ENCODE peak calls at places on chromosome 1, in four cellular contexts. P is esophagus squamous epithelium, N is A549, I is sigmoid colon. Z is an unnamed sample.

GRCh38 chr1:27536767-27537166 is 46.8 kb upstream of the WASF2 start:
- DNase-seq in N (no peak), P (no peak), I (peak; percentile 91), Z (peak; percentile 27)

GRCh38 chr1:30964706-30965105 is 56.1 kb upstream of the SDC3 start:
- DNase-seq in I (no peak), N (no peak), P (no peak), Z (no peak)

GRCh38 chr1:171506525-171507304 is 21.4 kb downstream of the PRRC2C start:
- DNase-seq in N (no peak), P (no peak), I (no peak), Z (no peak)

GRCh38 chr1:173868266-173869107 is at the start of gene ZBTB37:
- DNase-seq in I (peak; percentile 91), N (peak; percentile 65), P (peak; percentile 78), Z (peak; percentile 97)

GRCh38 chr1:235642021-235642942 is 7.3 kb downstream of the GNG4 start:
- DNase-seq in N (no peak), I (no peak), P (no peak), Z (no peak)

GRCh38 chr1:76268341-76268740 is 193.8 kb downstream of the ST6GALNAC3 start:
- DNase-seq in I (no peak), P (no peak), N (no peak), Z (no peak)

GRCh38 chr1:87463917-87464565 is 135.4 kb downstream of the LMO4 start:
- DNase-seq in P (no peak), N (no peak), I (no peak), Z (peak; percentile 28)

GRCh38 chr1:100440075-100440809 is 87.9 kb downstream of the CDC14A start:
- DNase-seq in I (no peak), P (no peak), N (no peak), Z (peak; percentile 63)

GRCh38 chr1:235739631-235740030 is 90.0 kb upstream of the GNG4 start:
- DNase-seq in P (no peak), N (no peak), I (no peak), Z (no peak)

GRCh38 chr1:2290595-2291510 is 62.7 kb downstream of the SKI start:
- DNase-seq in P (peak; percentile 47), I (peak; percentile 93), N (no peak), Z (peak; percentile 82)

GRCh38 chr1:41482001-41482765 is 2.3 kb downstream of the EDN2 start:
- DNase-seq in P (no peak), I (peak; percentile 95), N (no peak), Z (peak; percentile 90)

GRCh38 chr1:17121881-17122280 is 2.6 kb upstream of the PADI2 start:
- DNase-seq in I (no peak), N (no peak), P (no peak), Z (no peak)

GRCh38 chr1:180311011-180311730 is 81.1 kb downstream of the LHX4 start:
- DNase-seq in N (no peak), P (no peak), I (no peak), Z (no peak)

GRCh38 chr1:57265105-57265504 is 158.8 kb downstream of the DAB1 start:
- DNase-seq in N (no peak), I (no peak), P (no peak), Z (no peak)

GRCh38 chr1:178625695-178626094 is 99.3 kb upstream of the RALGPS2 start:
- DNase-seq in I (no peak), N (no peak), P (no peak), Z (no peak)

GRCh38 chr1:66495490-66495889 is 38.5 kb upstream of the SGIP1 start:
- DNase-seq in I (no peak), P (no peak), N (no peak), Z (no peak)

GRCh38 chr1:2342384-2343022 is 48.9 kb downstream of the MORN1 start:
- DNase-seq in N (no peak), I (no peak), P (no peak), Z (no peak)

GRCh38 chr1:88075813-88076212 is 608.3 kb upstream of the PKN2 start:
- DNase-seq in I (no peak), P (no peak), N (no peak), Z (no peak)

GRCh38 chr1:198880818-198881597 is 242.2 kb downstream of the PTPRC start:
- DNase-seq in N (peak; percentile 9), P (no peak), I (no peak), Z (no peak)

GRCh38 chr1:60421965-60422364 is 348.4 kb upstream of the C1orf87 start:
- DNase-seq in N (no peak), P (no peak), I (no peak), Z (no peak)

GRCh38 chr1:176949033-176949662 is 215.4 kb downstream of the ASTN1 start:
- DNase-seq in N (peak; percentile 61), P (no peak), I (no peak), Z (peak; percentile 8)

GRCh38 chr1:2537785-2538115 is 7.7 kb upstream of the HES5 start:
- DNase-seq in P (no peak), N (no peak), I (no peak), Z (no peak)

GRCh38 chr1:40032240-40032891 is 8.2 kb upstream of the CAP1 start:
- DNase-seq in P (no peak), N (peak; percentile 40), I (no peak), Z (peak; percentile 72)

GRCh38 chr1:30111431-30111830 is 612.0 kb downstream of the MATN1 start:
- DNase-seq in N (peak; percentile 28), P (no peak), I (no peak), Z (peak; percentile 51)

GRCh38 chr1:114691061-114691460 is 4.3 kb downstream of the AMPD1 start:
- DNase-seq in I (no peak), N (no peak), P (no peak), Z (no peak)

GRCh38 chr1:33949570-33949969 is 85.7 kb downstream of the HMGB4 start:
- DNase-seq in P (no peak), I (no peak), N (no peak), Z (no peak)

GRCh38 chr1:154474802-154475201 is 27.2 kb upstream of the TDRD10 start:
- DNase-seq in P (no peak), I (peak; percentile 81), N (no peak), Z (peak; percentile 90)

GRCh38 chr1:169550294-169550693 is 36.0 kb downstream of the F5 start:
- DNase-seq in I (no peak), N (peak; percentile 34), P (no peak), Z (no peak)

GRCh38 chr1:48019714-48020315 is 22.6 kb upstream of the TRABD2B start:
- DNase-seq in N (no peak), I (peak; percentile 79), P (no peak), Z (no peak)

GRCh38 chr1:42319871-42320484 is 15.1 kb downstream of the FOXJ3 start:
- DNase-seq in N (no peak), I (no peak), P (no peak), Z (peak; percentile 58)

GRCh38 chr1:25661043-25661807 is 44.6 kb downstream of the MAN1C1 start:
- DNase-seq in P (no peak), I (no peak), N (no peak), Z (no peak)

GRCh38 chr1:214018605-214019268 is 31.0 kb downstream of the PROX1 start:
- DNase-seq in N (no peak), I (no peak), P (no peak), Z (no peak)

GRCh38 chr1:160675641-160676410 is 29.0 kb upstream of the SLAMF1 start:
- DNase-seq in P (no peak), N (peak; percentile 45), I (peak; percentile 75), Z (peak; percentile 81)

GRCh38 chr1:121519042-121519755 is 334.4 kb downstream of the SRGAP2C start:
- DNase-seq in I (peak; percentile 68), N (peak; percentile 40), P (no peak), Z (peak; percentile 58)

GRCh38 chr1:217133958-217134856 is 411.0 kb upstream of the ESRRG start:
- DNase-seq in P (no peak), I (no peak), N (no peak), Z (no peak)

GRCh38 chr1:152777510-152778137 is 2.7 kb downstream of the LCE1F start:
- DNase-seq in P (no peak), I (no peak), N (no peak), Z (no peak)

DNA sequence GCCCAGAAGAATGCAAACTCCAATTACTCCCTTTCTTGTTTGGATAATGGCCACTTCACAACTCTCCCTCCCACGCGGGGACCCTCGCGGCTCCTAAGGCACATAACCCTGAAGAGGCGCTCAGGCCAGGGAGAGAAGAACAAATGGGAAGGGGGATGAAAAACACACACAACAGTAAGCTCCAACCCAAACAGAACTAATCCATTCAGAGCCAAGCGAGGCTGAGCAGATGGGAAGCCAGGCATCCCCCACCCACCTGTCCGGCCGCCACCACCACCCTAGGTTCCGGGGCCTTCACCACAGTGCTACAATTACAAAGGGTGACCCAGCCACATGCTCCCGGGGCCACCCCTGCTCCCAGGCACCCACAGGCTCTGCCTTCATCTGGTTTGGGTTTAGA is 101.5 kb downstream of the MRPL37 start:
- DNase-seq in N (no peak), I (no peak), P (no peak), Z (no peak)
- H3K27ac ChIP-seq in N (no peak overlapping the region), I (no peak overlapping the region), P (no peak overlapping the region), Z (no peak overlapping the region)

DNA sequence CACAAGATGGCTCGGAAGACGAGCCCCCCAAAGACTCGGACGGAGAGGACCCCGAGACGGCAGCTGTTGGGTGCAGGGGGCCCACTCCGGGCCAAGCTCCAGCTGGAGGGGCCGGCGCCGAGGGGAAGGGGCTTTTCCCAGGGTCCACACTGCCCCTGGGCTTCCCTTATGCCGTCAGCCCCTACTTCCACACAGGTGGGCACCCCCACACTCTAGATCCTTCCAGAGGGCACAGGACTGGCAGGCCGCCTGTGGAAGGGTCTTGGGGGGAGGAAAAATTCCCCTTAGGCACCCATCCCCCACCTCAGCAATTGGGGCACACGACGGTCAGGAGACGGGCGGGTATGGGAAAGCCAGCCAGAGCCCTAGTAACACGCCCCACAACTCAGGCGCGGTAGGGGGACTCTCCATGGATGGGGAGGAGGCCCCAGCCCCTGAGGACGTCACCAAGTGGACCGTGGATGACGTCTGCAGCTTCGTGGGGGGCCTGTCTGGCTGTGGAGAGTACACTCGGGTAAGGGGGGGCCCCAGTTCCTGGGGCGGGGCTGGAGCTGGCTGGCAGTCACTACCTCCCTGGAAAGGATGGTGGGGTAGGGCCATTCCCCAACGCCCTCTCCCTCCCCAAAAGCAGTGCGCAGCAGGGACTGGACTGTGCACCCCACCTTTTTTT is 16.1 kb downstream of the NOC2L start:
- DNase-seq in N (peak; percentile 58), P (no peak), I (peak; percentile 86), Z (peak; percentile 46)
- H3K27ac ChIP-seq in N (peak overlapping the region; percentile 100), P (peak overlapping the region; percentile 49), I (peak overlapping the region; percentile 56), Z (peak overlapping the region; percentile 72)

GRCh38 chr1:226373376-226373775 is 34.5 kb downstream of the PARP1 start:
- DNase-seq in N (no peak), I (no peak), P (no peak), Z (no peak)
- H3K27ac ChIP-seq in N (no peak overlapping the region), I (no peak overlapping the region), P (no peak overlapping the region), Z (no peak overlapping the region)

GRCh38 chr1:4149281-4149680 is 249.2 kb upstream of the C1orf174 start:
- DNase-seq in N (no peak), P (no peak), I (peak; percentile 42), Z (no peak)
- H3K27ac ChIP-seq in N (no peak overlapping the region), P (no peak overlapping the region), I (no peak overlapping the region), Z (no peak overlapping the region)

GRCh38 chr1:24535021-24535424 is 20.9 kb upstream of the NCMAP start:
- DNase-seq in N (no peak), I (no peak), P (no peak), Z (peak; percentile 54)
- H3K27ac ChIP-seq in N (peak overlapping the region; percentile 21), I (no peak overlapping the region), P (peak overlapping the region; percentile 66), Z (peak overlapping the region; percentile 61)

DNA sequence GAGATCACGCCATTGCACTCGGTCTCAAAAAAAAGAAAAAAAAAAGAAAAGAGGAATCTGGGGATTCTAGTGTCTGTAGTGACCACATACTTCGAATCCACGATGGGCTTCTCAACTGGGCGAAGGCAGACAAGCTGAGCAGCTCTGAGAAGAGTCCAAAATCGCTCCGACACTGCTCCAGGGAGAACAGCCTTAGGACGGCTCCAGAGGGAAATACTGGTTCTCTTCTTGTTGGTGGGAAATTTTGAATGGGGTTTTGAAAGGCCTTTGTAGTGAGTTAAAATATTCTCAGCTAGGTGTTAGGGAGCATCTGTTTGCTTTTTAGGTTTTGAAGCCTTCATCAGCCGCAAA is 18.3 kb upstream of the HJV start:
- DNase-seq in P (no peak), I (no peak), N (no peak), Z (no peak)
- H3K27ac ChIP-seq in P (peak overlapping the region; percentile 94), I (peak overlapping the region; percentile 93), N (peak overlapping the region; percentile 95), Z (peak overlapping the region; percentile 91)

Z was measured in transverse colon.